ENCODE peak calls at places on chromosome 19, in seven cellular contexts. V is stomach, J is right lobe of liver, U is esophagus muscularis mucosa, N is H54, Y is A549, K is ovary. G is an unnamed sample.

GRCh38 chr19:39953915-39954314 is 17.1 kb upstream of the PSMC4 start:
- DNase-seq in N (no peak), K (no peak), J (no peak), V (no peak), U (no peak), Y (no peak), G (no peak)

GRCh38 chr19:2413629-2414028 is 13.8 kb downstream of the TIMM13 start:
- DNase-seq in U (no peak), J (no peak), Y (no peak), V (no peak), N (no peak), K (no peak), G (no peak)

GRCh38 chr19:56263319-56263718 is 9.2 kb upstream of the EDDM13 start:
- DNase-seq in J (no peak), Y (no peak), K (no peak), V (no peak), N (no peak), U (no peak), G (no peak)

GRCh38 chr19:33374406-33374703 is 846 bp downstream of the CEBPG start:
- DNase-seq in Y (no peak), V (no peak), U (no peak), N (no peak), K (no peak), J (peak; percentile 40), G (no peak)

GRCh38 chr19:8244442-8244841 is 35.3 kb downstream of the CERS4 start:
- DNase-seq in Y (no peak), J (no peak), V (no peak), U (no peak), N (no peak), K (no peak), G (no peak)

GRCh38 chr19:4831351-4832340 is at the start of gene TICAM1:
- DNase-seq in J (peak; percentile 91), K (peak; percentile 62), Y (peak; percentile 48), V (peak; percentile 80), U (no peak), N (peak; percentile 63), G (peak; percentile 90)

GRCh38 chr19:32018014-32018413 is 327.4 kb upstream of the ZNF507 start:
- DNase-seq in N (no peak), V (no peak), Y (no peak), K (peak; percentile 52), J (no peak), U (peak; percentile 72), G (peak; percentile 19)

GRCh38 chr19:38693380-38694223 is 46.2 kb downstream of the ACTN4 start:
- DNase-seq in Y (peak; percentile 91), K (no peak), J (no peak), N (peak; percentile 89), V (no peak), U (no peak), G (peak; percentile 51)

GRCh38 chr19:31533114-31533513 is 183.9 kb upstream of the TSHZ3 start:
- DNase-seq in J (no peak), Y (no peak), N (no peak), U (peak; percentile 86), K (no peak), V (no peak), G (no peak)

GRCh38 chr19:33624586-33625153 is 2.9 kb downstream of the CHST8 start:
- DNase-seq in U (no peak), N (no peak), Y (no peak), J (no peak), K (no peak), V (no peak), G (no peak)

GRCh38 chr19:15118789-15119494 is 11.7 kb downstream of the SYDE1 start:
- DNase-seq in V (no peak), K (no peak), N (no peak), U (no peak), J (no peak), Y (no peak), G (no peak)

GRCh38 chr19:45584332-45585157 is at the start of gene OPA3:
- DNase-seq in V (peak; percentile 100), J (peak; percentile 100), K (peak; percentile 100), U (peak; percentile 100), N (peak; percentile 78), Y (peak; percentile 100), G (peak; percentile 100)
- TF ChIP-seq POLR2A in V (no peak), J (peak; percentile 58), K (peak; percentile 82), U (no peak), N (peak; percentile 29), Y (peak; percentile 84), G (peak; percentile 67)

DNA sequence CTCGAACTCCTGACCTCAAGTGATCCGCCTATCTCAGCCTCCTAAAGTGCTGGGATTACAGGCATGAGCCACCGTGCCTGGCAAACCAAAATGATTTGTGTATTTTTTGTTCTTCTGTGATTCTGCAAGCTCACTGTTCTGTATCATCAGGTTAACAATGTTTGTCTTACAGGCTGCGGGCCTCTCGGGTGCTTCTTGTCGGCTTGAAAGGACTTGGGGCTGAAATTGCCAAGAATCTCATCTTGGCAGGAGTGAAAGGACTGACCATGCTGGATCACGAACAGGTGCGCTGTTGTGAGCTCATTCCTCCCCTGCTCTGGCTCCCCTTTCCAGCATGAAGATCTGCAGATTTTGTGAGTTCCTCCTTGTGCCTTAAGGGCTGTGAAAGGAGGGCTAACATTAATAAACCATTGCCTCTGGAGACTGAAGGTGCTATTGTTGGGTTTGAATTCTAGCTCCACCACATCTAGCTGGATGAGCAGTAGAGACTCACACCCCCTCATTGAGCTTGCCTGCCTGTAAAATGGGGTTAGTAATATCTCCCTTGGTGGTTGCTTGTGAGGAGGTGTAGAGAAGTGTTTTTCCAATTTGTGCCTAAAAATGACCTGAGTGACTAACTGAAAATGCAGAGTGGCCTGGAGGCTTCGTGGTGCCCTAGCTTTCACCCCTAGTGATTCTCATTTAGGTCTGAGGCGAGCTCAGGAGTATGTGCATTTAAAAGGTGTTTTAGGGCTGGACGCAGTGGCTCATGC is 12.9 kb downstream of the SAE1 start:
- DNase-seq in K (no peak), N (no peak), Y (no peak), U (no peak), V (no peak), J (no peak), G (peak; percentile 9)
- TF ChIP-seq POLR2A in K (no peak), N (no peak), Y (no peak), U (no peak), V (no peak), J (no peak), G (no peak)

DNA sequence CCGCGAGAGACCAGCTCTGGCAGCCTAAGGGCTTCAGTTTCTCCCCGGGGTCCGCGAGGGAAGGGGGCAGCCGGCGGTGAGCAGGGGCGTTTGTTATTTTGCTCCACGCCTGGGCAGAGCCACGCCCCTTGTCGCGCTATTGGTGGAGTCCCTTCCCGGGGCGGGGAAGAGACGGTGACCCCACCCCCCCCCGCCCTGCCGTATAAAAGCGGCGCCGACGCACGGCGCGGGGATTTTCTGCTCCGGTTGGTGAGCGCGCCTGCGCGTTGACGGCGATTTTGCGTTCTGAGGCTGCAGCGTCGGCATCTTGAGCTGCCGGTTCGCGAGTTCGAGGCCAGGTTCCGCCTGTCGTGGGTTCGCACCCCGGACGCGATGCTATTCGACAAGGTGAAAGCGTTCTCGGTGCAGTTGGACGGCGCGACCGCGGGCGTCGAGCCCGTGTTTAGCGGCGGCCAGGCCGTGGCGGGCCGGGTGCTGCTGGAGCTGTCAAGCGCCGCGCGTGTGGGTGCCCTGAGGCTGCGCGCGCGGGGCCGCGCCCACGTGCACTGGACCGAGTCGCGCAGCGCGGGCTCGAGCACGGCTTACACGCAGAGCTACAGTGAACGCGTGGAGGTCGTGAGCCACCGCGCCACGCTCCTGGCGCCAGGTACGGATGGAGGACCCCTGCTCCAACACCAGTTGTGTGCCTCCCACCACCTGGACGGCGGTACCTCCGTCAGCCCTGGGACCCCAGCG is at the start of gene ARRDC2:
- DNase-seq in N (peak; percentile 97), J (peak; percentile 96), V (peak; percentile 90), K (peak; percentile 89), U (peak; percentile 98), Y (no peak), G (peak; percentile 91)
- TF ChIP-seq POLR2A in N (peak; percentile 41), J (peak; percentile 55), V (no peak), K (no peak), U (peak; percentile 13), Y (no peak), G (peak; percentile 45)

GRCh38 chr19:57406516-57407123 is 4.3 kb upstream of the ZNF17 start:
- DNase-seq in K (no peak), J (peak; percentile 63), Y (no peak), V (peak; percentile 34), N (peak; percentile 76), U (no peak), G (peak; percentile 54)

DNA sequence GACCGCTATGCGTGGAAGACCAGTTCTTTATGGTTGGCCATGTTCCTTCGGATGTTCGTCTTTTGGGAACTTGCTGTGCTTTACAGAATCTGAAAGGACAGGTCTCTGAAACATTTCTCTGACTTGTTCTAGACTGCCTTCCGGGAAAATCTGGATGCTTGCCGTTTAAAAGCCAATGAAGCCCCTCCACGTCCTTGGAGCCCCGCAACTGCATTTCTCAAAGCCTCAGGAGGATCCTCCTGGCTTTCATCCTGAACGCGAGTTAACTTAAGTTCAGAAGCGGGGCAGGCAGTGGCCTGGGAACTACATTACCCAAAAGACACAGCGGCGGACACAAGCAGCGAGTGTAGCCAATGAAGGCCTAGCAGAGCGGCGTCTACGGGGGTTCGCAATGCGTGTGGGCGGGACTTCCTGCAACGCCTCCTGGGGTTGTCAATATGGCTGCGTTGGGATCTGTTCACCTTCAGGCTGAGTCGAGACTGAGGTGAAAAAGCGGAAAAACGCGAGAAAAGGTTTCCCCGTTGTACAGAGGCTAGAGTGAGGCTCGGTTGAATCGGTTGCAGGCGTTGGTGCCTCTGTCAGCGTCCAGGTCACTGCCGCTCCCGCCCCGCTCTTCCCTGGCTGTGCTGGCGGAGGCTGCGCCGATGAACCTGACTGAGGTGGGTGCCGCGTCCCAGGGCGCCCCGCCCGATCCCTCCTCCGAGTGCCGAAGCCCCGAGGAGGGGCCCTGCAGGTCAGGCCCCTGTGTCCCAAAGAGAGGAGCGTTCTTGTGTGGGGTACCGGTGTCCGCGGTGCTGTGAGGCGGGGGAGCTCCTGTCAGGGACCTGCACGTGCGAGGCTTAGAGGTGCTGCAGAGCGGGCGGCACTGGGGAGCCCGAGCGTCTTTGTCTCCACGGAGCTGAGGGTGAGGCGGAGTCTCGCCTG is at the start of gene ZNF17:
- DNase-seq in V (peak; percentile 95), U (peak; percentile 97), Y (peak; percentile 97), N (peak; percentile 99), J (peak; percentile 94), K (peak; percentile 93), G (peak; percentile 94)
- TF ChIP-seq POLR2A in V (no peak), U (no peak), Y (peak; percentile 50), N (peak; percentile 62), J (no peak), K (no peak), G (peak; percentile 35)

DNA sequence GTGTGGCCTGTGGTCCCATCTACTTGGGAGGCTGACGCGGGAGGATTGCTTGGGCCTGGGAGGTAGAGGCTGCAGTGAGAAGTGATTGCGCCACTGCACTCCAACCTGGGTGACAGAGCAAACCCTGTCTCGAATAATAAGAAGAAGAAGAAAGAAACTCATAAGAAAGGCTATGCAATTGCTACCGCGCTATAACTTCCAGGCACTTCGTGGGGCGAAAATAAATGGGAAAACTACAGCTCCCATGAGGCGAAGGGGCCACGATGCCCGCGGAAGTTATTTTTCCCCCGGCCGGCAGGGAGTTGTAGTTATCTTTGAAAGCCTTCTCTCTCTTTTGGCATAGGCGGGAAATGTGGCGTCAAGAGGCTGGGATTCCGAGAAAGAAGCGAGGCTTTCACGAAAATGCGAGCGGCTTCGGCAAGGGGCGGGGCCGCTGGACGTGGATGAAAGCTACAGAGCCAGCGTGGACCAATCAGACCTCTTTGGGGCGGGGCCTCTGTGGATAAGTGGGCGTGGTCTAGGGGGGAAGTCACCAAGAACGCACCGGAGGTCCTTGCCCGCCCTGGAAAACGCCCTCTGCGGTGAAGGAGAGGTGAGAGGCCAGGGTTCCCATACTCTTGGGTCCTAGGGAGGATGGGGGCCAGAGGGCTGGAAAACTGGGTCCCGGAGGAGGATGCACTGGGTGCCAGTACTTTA is at the start of gene NUCB1:
- DNase-seq in N (peak; percentile 93), V (peak; percentile 99), U (peak; percentile 100), Y (peak; percentile 100), K (peak; percentile 99), J (peak; percentile 99), G (peak; percentile 99)
- TF ChIP-seq POLR2A in N (no peak), V (no peak), U (peak; percentile 78), Y (peak; percentile 64), K (peak; percentile 86), J (peak; percentile 77), G (peak; percentile 73)

G was measured in transverse colon.